ENCODE peak calls at places on chromosome 3, in six cellular contexts. One of them, this sample, is unnamed. For H3K4me1, the result is how much of the 10 kb centered on the place peaks cover.

GRCh38 chr3:165642761-165643432 is 194.3 kb downstream of the BCHE start:
- DNase-seq in A549: peak
- DNase-seq in K562: no peak
- DNase-seq in H1: no peak
- DNase-seq in HepG2: no peak
- DNase-seq in GM12878: no peak
- DNase-seq in this sample: no peak

GRCh38 chr3:57757642-57758297 is 1.7 kb downstream of the SLMAP start:
- DNase-seq in A549: peak
- DNase-seq in K562: no peak
- DNase-seq in H1: no peak
- DNase-seq in HepG2: peak
- DNase-seq in GM12878: no peak
- DNase-seq in this sample: peak

GRCh38 chr3:127787071-127787490 is 35.2 kb downstream of the MGLL start:
- DNase-seq in A549: no peak
- DNase-seq in K562: no peak
- DNase-seq in H1: no peak
- DNase-seq in HepG2: no peak
- DNase-seq in GM12878: no peak
- DNase-seq in this sample: peak

GRCh38 chr3:110810356-110810755 is 261.3 kb upstream of the NECTIN3 start:
- DNase-seq in A549: no peak
- DNase-seq in K562: no peak
- DNase-seq in H1: no peak
- DNase-seq in HepG2: no peak
- DNase-seq in GM12878: no peak
- DNase-seq in this sample: no peak

GRCh38 chr3:129735638-129736037 is 129.2 kb upstream of the PLXND1 start:
- DNase-seq in A549: no peak
- DNase-seq in K562: no peak
- DNase-seq in H1: no peak
- DNase-seq in HepG2: no peak
- DNase-seq in GM12878: no peak
- DNase-seq in this sample: no peak

GRCh38 chr3:140128217-140129137 is 193.5 kb downstream of the CLSTN2 start:
- DNase-seq in A549: peak
- DNase-seq in K562: peak
- DNase-seq in H1: peak
- DNase-seq in HepG2: peak
- DNase-seq in GM12878: no peak
- DNase-seq in this sample: peak

GRCh38 chr3:53038679-53039375 is 7.0 kb downstream of the SFMBT1 start:
- DNase-seq in A549: no peak
- DNase-seq in K562: no peak
- DNase-seq in H1: no peak
- DNase-seq in HepG2: no peak
- DNase-seq in GM12878: no peak
- DNase-seq in this sample: no peak

GRCh38 chr3:183638092-183638644 is 2.7 kb downstream of the KLHL24 start:
- DNase-seq in A549: no peak
- DNase-seq in K562: no peak
- DNase-seq in H1: no peak
- DNase-seq in HepG2: no peak
- DNase-seq in GM12878: no peak
- DNase-seq in this sample: no peak

GRCh38 chr3:76107935-76108570 is 322.7 kb upstream of the ZNF717 start:
- DNase-seq in A549: peak
- DNase-seq in K562: peak
- DNase-seq in H1: no peak
- DNase-seq in HepG2: peak
- DNase-seq in GM12878: no peak
- DNase-seq in this sample: peak

GRCh38 chr3:24548278-24548677 is 53.6 kb upstream of the THRB start:
- DNase-seq in A549: no peak
- DNase-seq in K562: no peak
- DNase-seq in H1: no peak
- DNase-seq in HepG2: no peak
- DNase-seq in GM12878: no peak
- DNase-seq in this sample: no peak

GRCh38 chr3:45771166-45771775 is 25.1 kb downstream of the SLC6A20 start:
- DNase-seq in A549: no peak
- DNase-seq in K562: no peak
- DNase-seq in H1: no peak
- DNase-seq in HepG2: no peak
- DNase-seq in GM12878: no peak
- DNase-seq in this sample: no peak

GRCh38 chr3:52934626-52935530 is 37.5 kb upstream of the STIMATE start:
- DNase-seq in A549: peak
- DNase-seq in K562: peak
- DNase-seq in H1: no peak
- DNase-seq in HepG2: peak
- DNase-seq in GM12878: peak
- DNase-seq in this sample: peak

GRCh38 chr3:158845748-158846350 is 44.0 kb downstream of the MFSD1 start:
- DNase-seq in A549: peak
- DNase-seq in K562: peak
- DNase-seq in H1: no peak
- DNase-seq in HepG2: peak
- DNase-seq in GM12878: no peak
- DNase-seq in this sample: peak

GRCh38 chr3:101902041-101902440 is 52.7 kb downstream of the NFKBIZ start:
- DNase-seq in A549: peak
- DNase-seq in K562: no peak
- DNase-seq in H1: no peak
- DNase-seq in HepG2: no peak
- DNase-seq in GM12878: no peak
- DNase-seq in this sample: no peak

GRCh38 chr3:175392653-175393052 is 533.5 kb downstream of the NAALADL2 start:
- DNase-seq in A549: no peak
- DNase-seq in K562: no peak
- DNase-seq in H1: no peak
- DNase-seq in HepG2: no peak
- DNase-seq in GM12878: no peak
- DNase-seq in this sample: no peak

GRCh38 chr3:119786409-119786808 is 4.5 kb downstream of the NR1I2 start:
- DNase-seq in A549: no peak
- DNase-seq in K562: no peak
- DNase-seq in H1: no peak
- DNase-seq in HepG2: peak
- DNase-seq in GM12878: no peak
- DNase-seq in this sample: no peak

GRCh38 chr3:67083277-67083676 is 85.2 kb downstream of the KBTBD8 start:
- DNase-seq in A549: no peak
- DNase-seq in K562: no peak
- DNase-seq in H1: no peak
- DNase-seq in HepG2: no peak
- DNase-seq in GM12878: peak
- DNase-seq in this sample: no peak

GRCh38 chr3:172643780-172644179 is 67.1 kb downstream of the NCEH1 start:
- DNase-seq in A549: no peak
- DNase-seq in K562: no peak
- DNase-seq in H1: no peak
- DNase-seq in HepG2: no peak
- DNase-seq in GM12878: no peak
- DNase-seq in this sample: no peak

GRCh38 chr3:113912551-113913246 is 35.1 kb upstream of the ZDHHC23 start:
- DNase-seq in A549: peak
- DNase-seq in K562: peak
- DNase-seq in H1: no peak
- DNase-seq in HepG2: peak
- DNase-seq in GM12878: peak
- DNase-seq in this sample: peak

GRCh38 chr3:185852562-185853135 is 27.8 kb upstream of the IGF2BP2 start:
- DNase-seq in A549: no peak
- DNase-seq in K562: no peak
- DNase-seq in H1: no peak
- DNase-seq in HepG2: no peak
- DNase-seq in GM12878: no peak
- DNase-seq in this sample: no peak

GRCh38 chr3:65685621-65686020 is 353.1 kb downstream of the MAGI1 start:
- DNase-seq in A549: no peak
- DNase-seq in K562: no peak
- DNase-seq in H1: no peak
- DNase-seq in HepG2: peak
- DNase-seq in GM12878: no peak
- DNase-seq in this sample: no peak

GRCh38 chr3:126261037-126261436 is 80.7 kb upstream of the ALDH1L1 start:
- DNase-seq in A549: no peak
- DNase-seq in K562: peak
- DNase-seq in H1: no peak
- DNase-seq in HepG2: peak
- DNase-seq in GM12878: no peak
- DNase-seq in this sample: no peak
- TF ChIP-seq EP300 in A549: no peak
- TF ChIP-seq EP300 in K562: peak
- TF ChIP-seq EP300 in H1: no peak
- TF ChIP-seq EP300 in HepG2: peak
- TF ChIP-seq EP300 in GM12878: no peak
- TF ChIP-seq EP300 in this sample: no peak

GRCh38 chr3:152268501-152269422 is at the start of gene MBNL1:
- DNase-seq in A549: peak
- DNase-seq in K562: peak
- DNase-seq in H1: peak
- DNase-seq in HepG2: peak
- DNase-seq in GM12878: no peak
- DNase-seq in this sample: peak
- H3K4me1 ChIP-seq in A549: under half
- H3K4me1 ChIP-seq in K562: under half
- H3K4me1 ChIP-seq in H1: under half
- H3K4me1 ChIP-seq in HepG2: half or more
- H3K4me1 ChIP-seq in GM12878: under half
- H3K4me1 ChIP-seq in this sample: under half

GRCh38 chr3:159867372-159867771 is 121.3 kb upstream of the IL12A start:
- DNase-seq in A549: no peak
- DNase-seq in K562: no peak
- DNase-seq in H1: no peak
- DNase-seq in HepG2: no peak
- DNase-seq in GM12878: no peak
- DNase-seq in this sample: no peak

GRCh38 chr3:159870723-159871122 is 117.9 kb upstream of the IL12A start:
- DNase-seq in A549: no peak
- DNase-seq in K562: no peak
- DNase-seq in H1: no peak
- DNase-seq in HepG2: no peak
- DNase-seq in GM12878: no peak
- DNase-seq in this sample: no peak

GRCh38 chr3:159861369-159861987 is 127.2 kb upstream of the IL12A start:
- DNase-seq in A549: no peak
- DNase-seq in K562: no peak
- DNase-seq in H1: no peak
- DNase-seq in HepG2: no peak
- DNase-seq in GM12878: peak
- DNase-seq in this sample: no peak

GRCh38 chr3:159865042-159865579 is 123.5 kb upstream of the IL12A start:
- DNase-seq in A549: no peak
- DNase-seq in K562: no peak
- DNase-seq in H1: no peak
- DNase-seq in HepG2: no peak
- DNase-seq in GM12878: no peak
- DNase-seq in this sample: no peak

GRCh38 chr3:159866201-159866746 is 122.4 kb upstream of the IL12A start:
- DNase-seq in A549: no peak
- DNase-seq in K562: no peak
- DNase-seq in H1: no peak
- DNase-seq in HepG2: no peak
- DNase-seq in GM12878: no peak
- DNase-seq in this sample: no peak
- TF ChIP-seq RAD21 in A549: no peak
- TF ChIP-seq RAD21 in K562: no peak
- TF ChIP-seq RAD21 in H1: no peak
- TF ChIP-seq RAD21 in HepG2: no peak
- TF ChIP-seq RAD21 in GM12878: no peak
- TF ChIP-seq RAD21 in this sample: peak

DNA sequence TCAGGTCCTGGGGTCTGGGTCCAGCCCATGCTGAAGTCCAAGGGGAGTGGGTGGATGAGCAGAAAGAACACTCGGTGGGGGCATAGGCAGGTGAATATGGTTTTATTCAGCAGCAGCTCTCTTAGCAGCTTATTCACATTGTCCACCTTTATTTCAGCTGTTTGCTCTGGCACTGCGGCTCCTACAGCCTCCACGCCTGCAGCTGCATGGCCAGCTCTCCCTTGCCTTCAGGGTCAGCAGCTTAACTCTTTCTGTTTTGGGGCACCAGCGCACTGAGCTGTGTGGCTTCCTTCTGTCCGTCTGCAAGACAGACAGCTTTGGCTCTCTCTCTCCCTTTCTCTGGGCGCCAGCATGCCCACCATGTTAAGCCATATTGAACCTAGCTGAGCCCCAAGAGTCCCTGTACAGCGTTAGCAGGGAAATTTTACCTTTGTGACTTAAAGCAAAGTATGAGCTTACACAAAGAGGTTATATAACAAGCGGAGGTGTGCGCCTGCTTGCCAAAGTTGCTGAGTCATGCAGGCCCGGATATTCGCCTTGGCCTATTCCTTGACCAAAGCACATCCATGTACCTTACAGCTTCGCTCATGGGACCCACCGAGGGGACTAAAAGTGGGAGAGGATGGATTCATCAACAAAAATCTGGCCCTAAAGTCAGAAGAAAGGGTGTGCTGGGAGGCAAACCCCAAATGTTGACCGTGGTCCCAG is 170.1 kb upstream of the PFN2 start:
- DNase-seq in A549: no peak
- DNase-seq in K562: no peak
- DNase-seq in H1: no peak
- DNase-seq in HepG2: no peak
- DNase-seq in GM12878: no peak
- DNase-seq in this sample: no peak
- TF ChIP-seq EP300 in A549: no peak
- TF ChIP-seq EP300 in K562: no peak
- TF ChIP-seq EP300 in H1: no peak
- TF ChIP-seq EP300 in HepG2: no peak
- TF ChIP-seq EP300 in GM12878: no peak
- TF ChIP-seq EP300 in this sample: no peak

GRCh38 chr3:124779116-124779515 is 48.9 kb downstream of the UMPS start:
- DNase-seq in A549: no peak
- DNase-seq in K562: no peak
- DNase-seq in H1: no peak
- DNase-seq in HepG2: no peak
- DNase-seq in GM12878: no peak
- DNase-seq in this sample: no peak
- H3K4me1 ChIP-seq in A549: half or more
- H3K4me1 ChIP-seq in K562: under half
- H3K4me1 ChIP-seq in H1: under half
- H3K4me1 ChIP-seq in HepG2: under half
- H3K4me1 ChIP-seq in GM12878: under half
- H3K4me1 ChIP-seq in this sample: half or more

This sample was measured in SK-N-SH.